ENCODE peak calls at places on chromosomes 1 and 21, in four cellular contexts. One of them, this sample, is unnamed.

GRCh38 chr1:248897412-248898337 is 8.4 kb upstream of the PGBD2 start:
- DNase-seq in endothelial cell of umbilical vein: no peak
- DNase-seq in mammary epithelial cell: no peak
- DNase-seq in PC-3: no peak
- DNase-seq in this sample: no peak

GRCh38 chr1:165827199-165828102 is at the start of gene UCK2:
- DNase-seq in mammary epithelial cell: peak; percentile 81
- DNase-seq in endothelial cell of umbilical vein: peak; percentile 81
- DNase-seq in PC-3: peak; percentile 89
- DNase-seq in this sample: peak; percentile 94

GRCh38 chr1:119737040-119737682 is 25.4 kb downstream of the PHGDH start:
- DNase-seq in mammary epithelial cell: peak; percentile 83
- DNase-seq in endothelial cell of umbilical vein: peak; percentile 3
- DNase-seq in PC-3: no peak
- DNase-seq in this sample: no peak

GRCh38 chr1:43205671-43206070 is 33.5 kb downstream of the CFAP57 start:
- DNase-seq in endothelial cell of umbilical vein: peak; percentile 35
- DNase-seq in mammary epithelial cell: peak; percentile 24
- DNase-seq in PC-3: peak; percentile 57
- DNase-seq in this sample: peak; percentile 36

GRCh38 chr1:228830954-228831481 is 95.7 kb downstream of the RHOU start:
- DNase-seq in mammary epithelial cell: peak; percentile 89
- DNase-seq in endothelial cell of umbilical vein: no peak
- DNase-seq in PC-3: peak; percentile 87
- DNase-seq in this sample: peak; percentile 47

GRCh38 chr1:199447906-199448305 is 579.6 kb upstream of the NR5A2 start:
- DNase-seq in mammary epithelial cell: no peak
- DNase-seq in PC-3: no peak
- DNase-seq in endothelial cell of umbilical vein: no peak
- DNase-seq in this sample: no peak

GRCh38 chr1:168752171-168752570 is 23.2 kb upstream of the DPT start:
- DNase-seq in PC-3: peak; percentile 91
- DNase-seq in endothelial cell of umbilical vein: no peak
- DNase-seq in mammary epithelial cell: peak; percentile 14
- DNase-seq in this sample: no peak

GRCh38 chr1:215970406-215970805 is 403.3 kb downstream of the KCTD3 start:
- DNase-seq in endothelial cell of umbilical vein: no peak
- DNase-seq in mammary epithelial cell: no peak
- DNase-seq in PC-3: no peak
- DNase-seq in this sample: no peak

GRCh38 chr21:39620856-39621255 is 8.1 kb downstream of the B3GALT5 start:
- DNase-seq in mammary epithelial cell: no peak
- DNase-seq in endothelial cell of umbilical vein: no peak
- DNase-seq in PC-3: no peak
- DNase-seq in this sample: no peak

GRCh38 chr1:184160236-184160635 is 108.7 kb downstream of the TSEN15 start:
- DNase-seq in endothelial cell of umbilical vein: peak; percentile 9
- DNase-seq in mammary epithelial cell: peak; percentile 99
- DNase-seq in PC-3: peak; percentile 50
- DNase-seq in this sample: peak; percentile 59

GRCh38 chr1:173669491-173669941 is at the start of gene ANKRD45:
- DNase-seq in endothelial cell of umbilical vein: peak; percentile 57
- DNase-seq in mammary epithelial cell: no peak
- DNase-seq in PC-3: no peak
- DNase-seq in this sample: peak; percentile 41

GRCh38 chr1:245154429-245155185 is at the start of gene KIF26B:
- DNase-seq in mammary epithelial cell: peak; percentile 67
- DNase-seq in endothelial cell of umbilical vein: peak; percentile 32
- DNase-seq in PC-3: peak; percentile 56
- DNase-seq in this sample: peak; percentile 82

GRCh38 chr21:28791595-28792282 is 200.9 kb downstream of the LTN1 start:
- DNase-seq in PC-3: no peak
- DNase-seq in mammary epithelial cell: no peak
- DNase-seq in endothelial cell of umbilical vein: no peak
- DNase-seq in this sample: no peak

GRCh38 chr1:158864595-158864994 is 33.4 kb downstream of the MNDA start:
- DNase-seq in endothelial cell of umbilical vein: no peak
- DNase-seq in mammary epithelial cell: no peak
- DNase-seq in PC-3: no peak
- DNase-seq in this sample: no peak

GRCh38 chr1:156959414-156959813 is 39.0 kb downstream of the LRRC71 start:
- DNase-seq in mammary epithelial cell: no peak
- DNase-seq in PC-3: no peak
- DNase-seq in endothelial cell of umbilical vein: peak; percentile 35
- DNase-seq in this sample: peak; percentile 16

GRCh38 chr1:212916395-212917133 is 33.8 kb upstream of the VASH2 start:
- DNase-seq in endothelial cell of umbilical vein: peak; percentile 6
- DNase-seq in mammary epithelial cell: peak; percentile 57
- DNase-seq in PC-3: no peak
- DNase-seq in this sample: no peak

GRCh38 chr1:212914789-212915188 is 35.6 kb upstream of the VASH2 start:
- DNase-seq in PC-3: no peak
- DNase-seq in endothelial cell of umbilical vein: no peak
- DNase-seq in mammary epithelial cell: no peak
- DNase-seq in this sample: no peak

GRCh38 chr1:212917134-212917485 is 33.2 kb upstream of the VASH2 start:
- DNase-seq in mammary epithelial cell: no peak
- DNase-seq in PC-3: no peak
- DNase-seq in endothelial cell of umbilical vein: no peak
- DNase-seq in this sample: no peak

GRCh38 chr1:212917858-212918257 is 32.5 kb upstream of the VASH2 start:
- DNase-seq in endothelial cell of umbilical vein: no peak
- DNase-seq in mammary epithelial cell: no peak
- DNase-seq in PC-3: no peak
- DNase-seq in this sample: no peak

DNA sequence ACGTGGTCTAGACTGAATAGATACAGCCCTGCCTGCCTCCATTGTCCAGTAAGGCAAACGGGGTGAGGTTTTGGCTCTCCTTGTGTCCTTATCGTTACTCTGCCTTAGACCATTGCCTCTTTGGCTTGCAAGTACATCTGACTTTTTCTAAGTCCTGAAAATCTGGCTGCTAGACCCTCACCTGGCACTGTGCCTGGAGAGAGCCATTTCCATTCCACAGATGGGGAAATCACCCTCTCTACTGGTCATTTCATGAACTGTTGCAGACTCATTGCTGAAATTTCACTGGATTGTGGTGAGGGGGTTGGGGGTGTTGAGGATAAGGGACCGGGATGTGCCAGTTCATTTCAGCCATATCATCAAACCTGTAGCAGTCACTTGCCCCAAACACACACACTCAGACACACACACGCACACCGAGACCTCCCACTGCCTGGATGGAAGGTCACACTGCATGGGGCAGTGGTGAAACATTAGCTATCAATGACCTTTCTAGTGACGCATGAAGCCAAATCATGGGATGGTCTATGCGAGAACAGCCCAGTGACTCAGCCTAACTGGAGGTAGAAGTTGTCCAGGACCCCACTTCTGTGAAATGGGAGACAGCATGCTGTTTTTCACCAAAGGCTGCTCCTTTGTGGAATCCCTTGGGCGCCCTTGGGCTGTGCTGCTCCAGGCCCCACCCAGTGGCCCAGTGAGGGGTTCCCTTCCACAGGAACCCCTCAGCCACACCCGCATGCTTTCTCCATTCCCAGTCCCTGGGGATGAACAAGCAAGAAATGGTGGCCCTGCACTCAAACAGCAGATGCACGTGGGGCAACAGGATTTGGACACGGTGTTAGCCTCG is 34.9 kb upstream of the VASH2 start:
- DNase-seq in endothelial cell of umbilical vein: peak; percentile 56
- DNase-seq in PC-3: peak; percentile 29
- DNase-seq in mammary epithelial cell: no peak
- DNase-seq in this sample: peak; percentile 28
- H3K9ac ChIP-seq in endothelial cell of umbilical vein: no peak overlapping the region
- H3K9ac ChIP-seq in PC-3: no peak overlapping the region
- H3K9ac ChIP-seq in mammary epithelial cell: no peak overlapping the region
- H3K9ac ChIP-seq in this sample: no peak overlapping the region

DNA sequence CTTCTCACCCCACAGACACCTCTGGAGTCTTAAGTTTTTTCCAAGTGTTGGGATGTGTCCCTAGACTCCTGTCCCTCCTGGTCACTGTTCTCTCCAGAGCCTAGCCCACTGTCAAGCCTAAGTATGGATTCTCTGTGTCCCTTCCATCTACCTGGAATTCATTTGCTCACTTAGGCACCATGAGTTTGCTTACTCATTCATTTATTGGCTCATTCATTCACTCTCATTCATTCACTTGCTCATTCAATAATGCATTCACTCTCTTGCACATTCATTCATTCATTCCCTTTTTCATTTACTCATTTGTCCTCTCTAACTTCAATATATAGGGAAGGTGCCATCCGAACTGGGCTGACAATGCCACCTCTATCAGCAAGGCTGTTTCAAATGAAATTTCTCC is 1.6 kb downstream of the S100A16 start:
- DNase-seq in PC-3: no peak
- DNase-seq in mammary epithelial cell: no peak
- DNase-seq in endothelial cell of umbilical vein: no peak
- DNase-seq in this sample: no peak
- H3K4me3 ChIP-seq in PC-3: peak overlapping the region; percentile 93
- H3K4me3 ChIP-seq in mammary epithelial cell: peak overlapping the region; percentile 88
- H3K4me3 ChIP-seq in endothelial cell of umbilical vein: peak overlapping the region; percentile 62
- H3K4me3 ChIP-seq in this sample: peak overlapping the region; percentile 91

GRCh38 chr1:155093938-155094621 is 15.4 kb downstream of the EFNA3 start:
- DNase-seq in mammary epithelial cell: peak; percentile 54
- DNase-seq in PC-3: peak; percentile 78
- DNase-seq in endothelial cell of umbilical vein: peak; percentile 74
- DNase-seq in this sample: peak; percentile 65

GRCh38 chr1:155103325-155103724 is 24.4 kb upstream of the EFNA1 start:
- DNase-seq in PC-3: no peak
- DNase-seq in mammary epithelial cell: no peak
- DNase-seq in endothelial cell of umbilical vein: no peak
- DNase-seq in this sample: no peak

GRCh38 chr1:155104605-155105534 is 22.8 kb upstream of the EFNA1 start:
- DNase-seq in PC-3: no peak
- DNase-seq in mammary epithelial cell: no peak
- DNase-seq in endothelial cell of umbilical vein: peak; percentile 41
- DNase-seq in this sample: no peak

GRCh38 chr1:155094622-155094948 is 15.9 kb downstream of the EFNA3 start:
- DNase-seq in endothelial cell of umbilical vein: no peak
- DNase-seq in mammary epithelial cell: no peak
- DNase-seq in PC-3: no peak
- DNase-seq in this sample: no peak

GRCh38 chr1:155099331-155099730 is 20.7 kb downstream of the EFNA3 start:
- DNase-seq in PC-3: no peak
- DNase-seq in endothelial cell of umbilical vein: no peak
- DNase-seq in mammary epithelial cell: no peak
- DNase-seq in this sample: no peak
- H3K4me1 ChIP-seq in PC-3: no peaks in the 10 kb centered on the region
- H3K4me1 ChIP-seq in endothelial cell of umbilical vein: no peaks in the 10 kb centered on the region
- H3K4me1 ChIP-seq in mammary epithelial cell: no peaks in the 10 kb centered on the region
- H3K4me1 ChIP-seq in this sample: peaks cover 9% of the 10 kb centered on the region

DNA sequence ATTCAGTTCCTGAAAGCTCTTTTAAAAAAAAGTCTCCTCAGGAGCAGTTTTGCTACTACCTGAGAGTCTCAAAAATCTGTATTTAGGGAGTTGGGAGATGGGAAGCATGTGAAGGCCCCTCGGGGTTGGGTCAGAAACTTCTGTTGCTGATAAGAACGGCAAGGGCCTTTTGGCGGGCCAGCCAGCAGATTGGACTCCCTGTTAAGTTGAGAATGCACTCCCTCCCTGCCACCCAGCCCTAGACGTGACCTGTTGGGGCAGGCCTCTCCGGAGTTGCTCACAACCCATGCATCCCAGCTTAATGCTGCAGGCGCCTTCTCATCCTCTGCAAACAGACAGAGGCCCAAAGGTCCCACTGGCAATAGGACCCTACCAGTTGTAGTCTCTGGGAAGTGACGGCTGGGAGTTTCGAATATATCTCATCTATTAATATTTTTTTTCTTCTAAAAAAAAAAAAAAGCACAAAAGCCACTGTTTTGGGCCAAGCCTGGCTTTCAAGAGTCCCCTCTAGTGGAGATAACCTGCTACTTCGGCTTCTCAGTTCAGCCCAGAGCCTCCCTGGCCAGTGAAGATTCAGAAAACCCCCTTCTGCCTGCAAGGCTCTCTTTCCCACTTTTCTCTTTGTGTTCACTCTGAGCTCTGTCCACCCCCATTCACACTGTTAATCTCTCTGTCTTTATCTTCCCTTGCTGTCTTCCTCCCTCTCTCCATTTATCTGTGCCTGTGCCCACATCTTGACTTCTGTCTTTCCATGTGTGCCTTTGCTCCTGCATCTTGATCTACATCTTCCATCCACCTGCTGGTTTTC is 5.3 kb downstream of the PLXNA2 start:
- DNase-seq in PC-3: peak; percentile 71
- DNase-seq in endothelial cell of umbilical vein: peak; percentile 76
- DNase-seq in mammary epithelial cell: peak; percentile 80
- DNase-seq in this sample: peak; percentile 90
- H3K9ac ChIP-seq in PC-3: no peak overlapping the region
- H3K9ac ChIP-seq in endothelial cell of umbilical vein: peak overlapping the region; percentile 97
- H3K9ac ChIP-seq in mammary epithelial cell: peak overlapping the region; percentile 66
- H3K9ac ChIP-seq in this sample: no peak overlapping the region

GRCh38 chr1:38585460-38585859 is 274.1 kb downstream of the RRAGC start:
- DNase-seq in mammary epithelial cell: no peak
- DNase-seq in PC-3: no peak
- DNase-seq in endothelial cell of umbilical vein: no peak
- DNase-seq in this sample: no peak
- H3K4me3 ChIP-seq in mammary epithelial cell: no peak overlapping the region
- H3K4me3 ChIP-seq in PC-3: no peak overlapping the region
- H3K4me3 ChIP-seq in endothelial cell of umbilical vein: no peak overlapping the region
- H3K4me3 ChIP-seq in this sample: no peak overlapping the region

This sample was measured in adipocyte.